ENCODE peak calls at places on chromosome 2, in nine cellular contexts. One of them, this sample, is unnamed.

GRCh38 chr2:95388091-95388692 is 14.3 kb upstream of the FAHD2A start:
- DNase-seq in HT-29: no peak
- DNase-seq in GM23248: no peak
- DNase-seq in effector memory CD4-positive, alpha-beta T cell: no peak
- DNase-seq in Daoy: no peak
- DNase-seq in HT1080: no peak
- DNase-seq in activated CD8-positive, alpha-beta memory T cell treated with anti-CD3 and anti-CD28 coated beads, Interleukin-2, amount 50 U/mL, for 48 hours: peak; percentile 38
- DNase-seq in NCI-H1694: no peak
- DNase-seq in fibroblast of the conjunctiva: no peak
- DNase-seq in this sample: no peak

GRCh38 chr2:53353372-53354111 is 414.1 kb upstream of the CHAC2 start:
- DNase-seq in HT-29: no peak
- DNase-seq in Daoy: peak; percentile 42
- DNase-seq in HT1080: peak; percentile 91
- DNase-seq in activated CD8-positive, alpha-beta memory T cell treated with anti-CD3 and anti-CD28 coated beads, Interleukin-2, amount 50 U/mL, for 48 hours: no peak
- DNase-seq in NCI-H1694: no peak
- DNase-seq in fibroblast of the conjunctiva: no peak
- DNase-seq in GM23248: peak; percentile 52
- DNase-seq in effector memory CD4-positive, alpha-beta T cell: no peak
- DNase-seq in this sample: no peak

GRCh38 chr2:64525323-64525625 is 1.1 kb downstream of the AFTPH start:
- DNase-seq in HT-29: peak; percentile 36
- DNase-seq in activated CD8-positive, alpha-beta memory T cell treated with anti-CD3 and anti-CD28 coated beads, Interleukin-2, amount 50 U/mL, for 48 hours: no peak
- DNase-seq in GM23248: peak; percentile 68
- DNase-seq in fibroblast of the conjunctiva: no peak
- DNase-seq in NCI-H1694: no peak
- DNase-seq in effector memory CD4-positive, alpha-beta T cell: no peak
- DNase-seq in Daoy: peak; percentile 6
- DNase-seq in HT1080: no peak
- DNase-seq in this sample: no peak

GRCh38 chr2:47069628-47070154 is 85.4 kb downstream of the STPG4 start:
- DNase-seq in HT1080: peak; percentile 76
- DNase-seq in effector memory CD4-positive, alpha-beta T cell: no peak
- DNase-seq in NCI-H1694: no peak
- DNase-seq in activated CD8-positive, alpha-beta memory T cell treated with anti-CD3 and anti-CD28 coated beads, Interleukin-2, amount 50 U/mL, for 48 hours: no peak
- DNase-seq in Daoy: peak; percentile 63
- DNase-seq in GM23248: peak; percentile 53
- DNase-seq in HT-29: peak; percentile 98
- DNase-seq in fibroblast of the conjunctiva: no peak
- DNase-seq in this sample: no peak

GRCh38 chr2:181937473-181937872 is 45.9 kb downstream of the ITPRID2 start:
- DNase-seq in activated CD8-positive, alpha-beta memory T cell treated with anti-CD3 and anti-CD28 coated beads, Interleukin-2, amount 50 U/mL, for 48 hours: no peak
- DNase-seq in GM23248: peak; percentile 37
- DNase-seq in Daoy: no peak
- DNase-seq in HT1080: peak; percentile 56
- DNase-seq in NCI-H1694: no peak
- DNase-seq in fibroblast of the conjunctiva: peak; percentile 0
- DNase-seq in effector memory CD4-positive, alpha-beta T cell: no peak
- DNase-seq in HT-29: no peak
- DNase-seq in this sample: no peak

GRCh38 chr2:119823734-119824334 is 64.1 kb downstream of the PTPN4 start:
- DNase-seq in effector memory CD4-positive, alpha-beta T cell: no peak
- DNase-seq in HT-29: peak; percentile 47
- DNase-seq in GM23248: peak; percentile 72
- DNase-seq in Daoy: peak; percentile 38
- DNase-seq in NCI-H1694: peak; percentile 18
- DNase-seq in activated CD8-positive, alpha-beta memory T cell treated with anti-CD3 and anti-CD28 coated beads, Interleukin-2, amount 50 U/mL, for 48 hours: no peak
- DNase-seq in HT1080: peak; percentile 14
- DNase-seq in fibroblast of the conjunctiva: no peak
- DNase-seq in this sample: peak; percentile 20

GRCh38 chr2:186508263-186508662 is 22.2 kb downstream of the ZC3H15 start:
- DNase-seq in effector memory CD4-positive, alpha-beta T cell: no peak
- DNase-seq in Daoy: no peak
- DNase-seq in activated CD8-positive, alpha-beta memory T cell treated with anti-CD3 and anti-CD28 coated beads, Interleukin-2, amount 50 U/mL, for 48 hours: no peak
- DNase-seq in GM23248: no peak
- DNase-seq in HT1080: no peak
- DNase-seq in fibroblast of the conjunctiva: no peak
- DNase-seq in NCI-H1694: no peak
- DNase-seq in HT-29: no peak
- DNase-seq in this sample: no peak

GRCh38 chr2:20212459-20212870 is 12.5 kb downstream of the SDC1 start:
- DNase-seq in Daoy: no peak
- DNase-seq in NCI-H1694: peak; percentile 96
- DNase-seq in fibroblast of the conjunctiva: no peak
- DNase-seq in HT1080: no peak
- DNase-seq in activated CD8-positive, alpha-beta memory T cell treated with anti-CD3 and anti-CD28 coated beads, Interleukin-2, amount 50 U/mL, for 48 hours: no peak
- DNase-seq in GM23248: no peak
- DNase-seq in HT-29: no peak
- DNase-seq in effector memory CD4-positive, alpha-beta T cell: no peak
- DNase-seq in this sample: peak; percentile 50

GRCh38 chr2:111705711-111706323 is 178.2 kb downstream of the ANAPC1 start:
- DNase-seq in Daoy: peak; percentile 94
- DNase-seq in effector memory CD4-positive, alpha-beta T cell: peak; percentile 4
- DNase-seq in NCI-H1694: no peak
- DNase-seq in GM23248: peak; percentile 75
- DNase-seq in HT1080: peak; percentile 100
- DNase-seq in activated CD8-positive, alpha-beta memory T cell treated with anti-CD3 and anti-CD28 coated beads, Interleukin-2, amount 50 U/mL, for 48 hours: peak; percentile 71
- DNase-seq in fibroblast of the conjunctiva: peak; percentile 39
- DNase-seq in HT-29: peak; percentile 83
- DNase-seq in this sample: no peak

GRCh38 chr2:66445781-66446177 is 10.9 kb downstream of the MEIS1 start:
- DNase-seq in activated CD8-positive, alpha-beta memory T cell treated with anti-CD3 and anti-CD28 coated beads, Interleukin-2, amount 50 U/mL, for 48 hours: no peak
- DNase-seq in GM23248: peak; percentile 58
- DNase-seq in HT1080: no peak
- DNase-seq in fibroblast of the conjunctiva: no peak
- DNase-seq in HT-29: no peak
- DNase-seq in NCI-H1694: no peak
- DNase-seq in Daoy: no peak
- DNase-seq in effector memory CD4-positive, alpha-beta T cell: no peak
- DNase-seq in this sample: no peak

GRCh38 chr2:47323009-47323821 is 79.7 kb upstream of the MSH2 start:
- DNase-seq in HT-29: peak; percentile 93
- DNase-seq in fibroblast of the conjunctiva: peak; percentile 43
- DNase-seq in effector memory CD4-positive, alpha-beta T cell: peak; percentile 25
- DNase-seq in GM23248: peak; percentile 85
- DNase-seq in activated CD8-positive, alpha-beta memory T cell treated with anti-CD3 and anti-CD28 coated beads, Interleukin-2, amount 50 U/mL, for 48 hours: peak; percentile 86
- DNase-seq in Daoy: peak; percentile 81
- DNase-seq in NCI-H1694: peak; percentile 77
- DNase-seq in HT1080: peak; percentile 80
- DNase-seq in this sample: peak; percentile 86

GRCh38 chr2:174121178-174121577 is 127.2 kb downstream of the OLA1 start:
- DNase-seq in HT-29: no peak
- DNase-seq in Daoy: peak; percentile 9
- DNase-seq in NCI-H1694: no peak
- DNase-seq in HT1080: no peak
- DNase-seq in GM23248: no peak
- DNase-seq in activated CD8-positive, alpha-beta memory T cell treated with anti-CD3 and anti-CD28 coated beads, Interleukin-2, amount 50 U/mL, for 48 hours: no peak
- DNase-seq in effector memory CD4-positive, alpha-beta T cell: no peak
- DNase-seq in fibroblast of the conjunctiva: no peak
- DNase-seq in this sample: no peak

GRCh38 chr2:44942304-44943030 is 965 bp downstream of the SIX3 start:
- DNase-seq in effector memory CD4-positive, alpha-beta T cell: no peak
- DNase-seq in HT1080: no peak
- DNase-seq in NCI-H1694: no peak
- DNase-seq in activated CD8-positive, alpha-beta memory T cell treated with anti-CD3 and anti-CD28 coated beads, Interleukin-2, amount 50 U/mL, for 48 hours: peak; percentile 63
- DNase-seq in HT-29: no peak
- DNase-seq in GM23248: peak; percentile 43
- DNase-seq in Daoy: no peak
- DNase-seq in fibroblast of the conjunctiva: no peak
- DNase-seq in this sample: no peak

GRCh38 chr2:54830546-54830945 is 107.1 kb downstream of the EML6 start:
- DNase-seq in activated CD8-positive, alpha-beta memory T cell treated with anti-CD3 and anti-CD28 coated beads, Interleukin-2, amount 50 U/mL, for 48 hours: no peak
- DNase-seq in Daoy: no peak
- DNase-seq in NCI-H1694: no peak
- DNase-seq in HT1080: no peak
- DNase-seq in HT-29: no peak
- DNase-seq in GM23248: no peak
- DNase-seq in effector memory CD4-positive, alpha-beta T cell: no peak
- DNase-seq in fibroblast of the conjunctiva: no peak
- DNase-seq in this sample: no peak

GRCh38 chr2:233925402-233925801 is 8.2 kb downstream of the TRPM8 start:
- DNase-seq in Daoy: no peak
- DNase-seq in GM23248: no peak
- DNase-seq in effector memory CD4-positive, alpha-beta T cell: no peak
- DNase-seq in NCI-H1694: no peak
- DNase-seq in activated CD8-positive, alpha-beta memory T cell treated with anti-CD3 and anti-CD28 coated beads, Interleukin-2, amount 50 U/mL, for 48 hours: no peak
- DNase-seq in HT-29: no peak
- DNase-seq in HT1080: no peak
- DNase-seq in fibroblast of the conjunctiva: no peak
- DNase-seq in this sample: no peak

GRCh38 chr2:239951117-239951734 is 73.9 kb downstream of the NDUFA10 start:
- DNase-seq in effector memory CD4-positive, alpha-beta T cell: no peak
- DNase-seq in fibroblast of the conjunctiva: no peak
- DNase-seq in Daoy: no peak
- DNase-seq in HT1080: no peak
- DNase-seq in activated CD8-positive, alpha-beta memory T cell treated with anti-CD3 and anti-CD28 coated beads, Interleukin-2, amount 50 U/mL, for 48 hours: no peak
- DNase-seq in NCI-H1694: no peak
- DNase-seq in GM23248: no peak
- DNase-seq in HT-29: no peak
- DNase-seq in this sample: no peak

GRCh38 chr2:13581471-13581870 is 864.7 kb downstream of the TRIB2 start:
- DNase-seq in effector memory CD4-positive, alpha-beta T cell: no peak
- DNase-seq in HT1080: no peak
- DNase-seq in fibroblast of the conjunctiva: no peak
- DNase-seq in HT-29: no peak
- DNase-seq in GM23248: peak; percentile 6
- DNase-seq in activated CD8-positive, alpha-beta memory T cell treated with anti-CD3 and anti-CD28 coated beads, Interleukin-2, amount 50 U/mL, for 48 hours: no peak
- DNase-seq in Daoy: no peak
- DNase-seq in NCI-H1694: no peak
- DNase-seq in this sample: no peak

GRCh38 chr2:159559034-159559433 is 57.3 kb downstream of the BAZ2B start:
- DNase-seq in HT1080: no peak
- DNase-seq in activated CD8-positive, alpha-beta memory T cell treated with anti-CD3 and anti-CD28 coated beads, Interleukin-2, amount 50 U/mL, for 48 hours: no peak
- DNase-seq in HT-29: no peak
- DNase-seq in Daoy: no peak
- DNase-seq in NCI-H1694: no peak
- DNase-seq in GM23248: no peak
- DNase-seq in effector memory CD4-positive, alpha-beta T cell: no peak
- DNase-seq in fibroblast of the conjunctiva: no peak
- DNase-seq in this sample: no peak

GRCh38 chr2:151204720-151205119 is 56.9 kb downstream of the RBM43 start:
- DNase-seq in HT-29: no peak
- DNase-seq in activated CD8-positive, alpha-beta memory T cell treated with anti-CD3 and anti-CD28 coated beads, Interleukin-2, amount 50 U/mL, for 48 hours: no peak
- DNase-seq in HT1080: no peak
- DNase-seq in NCI-H1694: no peak
- DNase-seq in Daoy: no peak
- DNase-seq in GM23248: no peak
- DNase-seq in fibroblast of the conjunctiva: no peak
- DNase-seq in effector memory CD4-positive, alpha-beta T cell: no peak
- DNase-seq in this sample: no peak

This sample was measured in K562.